ENCODE peak calls at places on chromosome 9, in nine cellular contexts. One of them, this sample, is unnamed.

GRCh38 chr9:68794898-68795297 is 89.9 kb downstream of the PIP5K1B start:
- DNase-seq in HepG2: no peak
- DNase-seq in K562: no peak
- DNase-seq in A549: no peak
- DNase-seq in WTC11: no peak
- DNase-seq in H1: no peak
- DNase-seq in endothelial cell of umbilical vein: no peak
- DNase-seq in HCT116: no peak
- DNase-seq in SK-N-SH: no peak
- DNase-seq in this sample: no peak

GRCh38 chr9:18499987-18500386 is 26.0 kb downstream of the ADAMTSL1 start:
- DNase-seq in K562: no peak
- DNase-seq in HepG2: no peak
- DNase-seq in H1: no peak
- DNase-seq in endothelial cell of umbilical vein: no peak
- DNase-seq in HCT116: no peak
- DNase-seq in A549: no peak
- DNase-seq in WTC11: no peak
- DNase-seq in SK-N-SH: no peak
- DNase-seq in this sample: no peak

GRCh38 chr9:72041775-72042194 is 18.6 kb downstream of the C9orf57 start:
- DNase-seq in HCT116: no peak
- DNase-seq in endothelial cell of umbilical vein: no peak
- DNase-seq in WTC11: no peak
- DNase-seq in SK-N-SH: no peak
- DNase-seq in A549: no peak
- DNase-seq in HepG2: no peak
- DNase-seq in H1: no peak
- DNase-seq in K562: no peak
- DNase-seq in this sample: peak; percentile 1

GRCh38 chr9:92713528-92713927 is 43.6 kb upstream of the IPPK start:
- DNase-seq in WTC11: no peak
- DNase-seq in HCT116: no peak
- DNase-seq in K562: no peak
- DNase-seq in HepG2: no peak
- DNase-seq in endothelial cell of umbilical vein: no peak
- DNase-seq in H1: no peak
- DNase-seq in A549: no peak
- DNase-seq in SK-N-SH: no peak
- DNase-seq in this sample: no peak

GRCh38 chr9:38228331-38229122 is 159.5 kb upstream of the SHB start:
- DNase-seq in K562: no peak
- DNase-seq in HepG2: no peak
- DNase-seq in H1: no peak
- DNase-seq in SK-N-SH: peak; percentile 63
- DNase-seq in A549: no peak
- DNase-seq in endothelial cell of umbilical vein: no peak
- DNase-seq in HCT116: no peak
- DNase-seq in WTC11: no peak
- DNase-seq in this sample: no peak

GRCh38 chr9:128829477-128830251 is at the start of gene SPOUT1:
- DNase-seq in SK-N-SH: peak; percentile 98
- DNase-seq in A549: peak; percentile 91
- DNase-seq in WTC11: peak; percentile 96
- DNase-seq in H1: peak; percentile 96
- DNase-seq in HepG2: peak; percentile 84
- DNase-seq in K562: peak; percentile 98
- DNase-seq in HCT116: peak; percentile 81
- DNase-seq in endothelial cell of umbilical vein: peak; percentile 92
- DNase-seq in this sample: peak; percentile 77

GRCh38 chr9:33244150-33244784 is 4.3 kb downstream of the SPINK4 start:
- DNase-seq in K562: no peak
- DNase-seq in H1: no peak
- DNase-seq in SK-N-SH: no peak
- DNase-seq in A549: no peak
- DNase-seq in HepG2: peak; percentile 34
- DNase-seq in HCT116: no peak
- DNase-seq in endothelial cell of umbilical vein: no peak
- DNase-seq in WTC11: no peak
- DNase-seq in this sample: no peak

GRCh38 chr9:79165006-79165405 is 406.8 kb upstream of the TLE4 start:
- DNase-seq in HCT116: no peak
- DNase-seq in endothelial cell of umbilical vein: no peak
- DNase-seq in SK-N-SH: no peak
- DNase-seq in HepG2: no peak
- DNase-seq in A549: no peak
- DNase-seq in K562: no peak
- DNase-seq in WTC11: no peak
- DNase-seq in H1: no peak
- DNase-seq in this sample: no peak

GRCh38 chr9:120348951-120349429 is 231.0 kb downstream of the CDK5RAP2 start:
- DNase-seq in H1: peak; percentile 70
- DNase-seq in endothelial cell of umbilical vein: peak; percentile 39
- DNase-seq in SK-N-SH: peak; percentile 85
- DNase-seq in HCT116: peak; percentile 31
- DNase-seq in K562: peak; percentile 72
- DNase-seq in A549: peak; percentile 62
- DNase-seq in HepG2: peak; percentile 44
- DNase-seq in WTC11: peak; percentile 73
- DNase-seq in this sample: no peak

GRCh38 chr9:77946969-77947368 is 84.6 kb downstream of the GNAQ start:
- DNase-seq in HepG2: no peak
- DNase-seq in endothelial cell of umbilical vein: no peak
- DNase-seq in HCT116: no peak
- DNase-seq in SK-N-SH: no peak
- DNase-seq in K562: no peak
- DNase-seq in WTC11: no peak
- DNase-seq in A549: no peak
- DNase-seq in H1: no peak
- DNase-seq in this sample: no peak

GRCh38 chr9:121889990-121890563 is 203.0 kb downstream of the TTLL11 start:
- DNase-seq in HCT116: no peak
- DNase-seq in A549: no peak
- DNase-seq in WTC11: no peak
- DNase-seq in SK-N-SH: no peak
- DNase-seq in endothelial cell of umbilical vein: no peak
- DNase-seq in HepG2: no peak
- DNase-seq in H1: no peak
- DNase-seq in K562: no peak
- DNase-seq in this sample: no peak

GRCh38 chr9:114039484-114039883 is 38.6 kb downstream of the AMBP start:
- DNase-seq in A549: no peak
- DNase-seq in SK-N-SH: no peak
- DNase-seq in endothelial cell of umbilical vein: no peak
- DNase-seq in H1: peak; percentile 19
- DNase-seq in K562: no peak
- DNase-seq in HepG2: no peak
- DNase-seq in HCT116: no peak
- DNase-seq in WTC11: no peak
- DNase-seq in this sample: no peak

GRCh38 chr9:99239341-99240055 is 17.4 kb downstream of the SEC61B start:
- DNase-seq in HCT116: no peak
- DNase-seq in SK-N-SH: no peak
- DNase-seq in K562: no peak
- DNase-seq in WTC11: no peak
- DNase-seq in HepG2: no peak
- DNase-seq in endothelial cell of umbilical vein: no peak
- DNase-seq in H1: no peak
- DNase-seq in A549: no peak
- DNase-seq in this sample: no peak

GRCh38 chr9:26245072-26245471 is 566.8 kb upstream of the TUSC1 start:
- DNase-seq in K562: no peak
- DNase-seq in H1: no peak
- DNase-seq in SK-N-SH: no peak
- DNase-seq in WTC11: no peak
- DNase-seq in HCT116: no peak
- DNase-seq in endothelial cell of umbilical vein: peak; percentile 8
- DNase-seq in HepG2: no peak
- DNase-seq in A549: no peak
- DNase-seq in this sample: no peak

GRCh38 chr9:10108815-10109214 is 504.0 kb downstream of the PTPRD start:
- DNase-seq in HepG2: no peak
- DNase-seq in SK-N-SH: no peak
- DNase-seq in A549: no peak
- DNase-seq in HCT116: no peak
- DNase-seq in K562: no peak
- DNase-seq in H1: no peak
- DNase-seq in WTC11: no peak
- DNase-seq in endothelial cell of umbilical vein: no peak
- DNase-seq in this sample: no peak

GRCh38 chr9:131500939-131501541 is 1.7 kb upstream of the POMT1 start:
- DNase-seq in H1: no peak
- DNase-seq in A549: no peak
- DNase-seq in WTC11: no peak
- DNase-seq in HepG2: no peak
- DNase-seq in endothelial cell of umbilical vein: peak; percentile 8
- DNase-seq in SK-N-SH: no peak
- DNase-seq in K562: no peak
- DNase-seq in HCT116: no peak
- DNase-seq in this sample: no peak
- TF ChIP-seq MAX in H1: no peak
- TF ChIP-seq MAX in A549: no peak
- TF ChIP-seq MAX in WTC11: no peak
- TF ChIP-seq MAX in HepG2: no peak
- TF ChIP-seq MAX in endothelial cell of umbilical vein: no peak
- TF ChIP-seq MAX in SK-N-SH: no peak
- TF ChIP-seq MAX in K562: no peak
- TF ChIP-seq MAX in HCT116: no peak
- TF ChIP-seq MAX in this sample: no peak

GRCh38 chr9:105663914-105664313 is 1.7 kb downstream of the TAL2 start:
- DNase-seq in A549: no peak
- DNase-seq in SK-N-SH: no peak
- DNase-seq in endothelial cell of umbilical vein: no peak
- DNase-seq in K562: no peak
- DNase-seq in HCT116: no peak
- DNase-seq in H1: no peak
- DNase-seq in WTC11: no peak
- DNase-seq in HepG2: no peak
- DNase-seq in this sample: no peak

GRCh38 chr9:105667867-105668266 is 5.6 kb downstream of the TAL2 start:
- DNase-seq in K562: no peak
- DNase-seq in A549: no peak
- DNase-seq in HepG2: no peak
- DNase-seq in H1: no peak
- DNase-seq in SK-N-SH: no peak
- DNase-seq in HCT116: no peak
- DNase-seq in endothelial cell of umbilical vein: no peak
- DNase-seq in WTC11: no peak
- DNase-seq in this sample: no peak

GRCh38 chr9:105661011-105661410 is 1.2 kb upstream of the TAL2 start:
- DNase-seq in HCT116: no peak
- DNase-seq in SK-N-SH: no peak
- DNase-seq in K562: no peak
- DNase-seq in A549: no peak
- DNase-seq in WTC11: no peak
- DNase-seq in H1: no peak
- DNase-seq in HepG2: no peak
- DNase-seq in endothelial cell of umbilical vein: no peak
- DNase-seq in this sample: no peak

GRCh38 chr9:105658351-105658750 is 3.9 kb upstream of the TAL2 start:
- DNase-seq in SK-N-SH: no peak
- DNase-seq in A549: no peak
- DNase-seq in H1: no peak
- DNase-seq in endothelial cell of umbilical vein: no peak
- DNase-seq in HepG2: no peak
- DNase-seq in HCT116: no peak
- DNase-seq in WTC11: no peak
- DNase-seq in K562: no peak
- DNase-seq in this sample: no peak

GRCh38 chr9:105662184-105663104 is at the start of gene TAL2:
- DNase-seq in HepG2: no peak
- DNase-seq in A549: no peak
- DNase-seq in K562: no peak
- DNase-seq in H1: no peak
- DNase-seq in WTC11: no peak
- DNase-seq in SK-N-SH: no peak
- DNase-seq in HCT116: no peak
- DNase-seq in endothelial cell of umbilical vein: no peak
- DNase-seq in this sample: peak; percentile 37
- TF ChIP-seq MAX in HepG2: no peak
- TF ChIP-seq MAX in A549: no peak
- TF ChIP-seq MAX in K562: no peak
- TF ChIP-seq MAX in H1: no peak
- TF ChIP-seq MAX in WTC11: no peak
- TF ChIP-seq MAX in SK-N-SH: no peak
- TF ChIP-seq MAX in HCT116: no peak
- TF ChIP-seq MAX in endothelial cell of umbilical vein: no peak
- TF ChIP-seq MAX in this sample: no peak

GRCh38 chr9:96071245-96072124 is 196.0 kb downstream of the ERCC6L2 start:
- DNase-seq in K562: peak; percentile 40
- DNase-seq in endothelial cell of umbilical vein: peak; percentile 20
- DNase-seq in SK-N-SH: peak; percentile 63
- DNase-seq in WTC11: peak; percentile 54
- DNase-seq in HepG2: peak; percentile 16
- DNase-seq in HCT116: peak; percentile 16
- DNase-seq in H1: peak; percentile 60
- DNase-seq in A549: peak; percentile 58
- DNase-seq in this sample: no peak
- TF ChIP-seq MAX in K562: no peak
- TF ChIP-seq MAX in endothelial cell of umbilical vein: no peak
- TF ChIP-seq MAX in SK-N-SH: no peak
- TF ChIP-seq MAX in WTC11: no peak
- TF ChIP-seq MAX in HepG2: no peak
- TF ChIP-seq MAX in HCT116: no peak
- TF ChIP-seq MAX in H1: no peak
- TF ChIP-seq MAX in A549: no peak
- TF ChIP-seq MAX in this sample: no peak

GRCh38 chr9:91160599-91161464 is 200.9 kb downstream of the AUH start:
- DNase-seq in HepG2: no peak
- DNase-seq in HCT116: no peak
- DNase-seq in K562: no peak
- DNase-seq in A549: no peak
- DNase-seq in WTC11: no peak
- DNase-seq in endothelial cell of umbilical vein: no peak
- DNase-seq in H1: no peak
- DNase-seq in SK-N-SH: no peak
- DNase-seq in this sample: no peak

GRCh38 chr9:91161465-91162275 is 200.0 kb downstream of the AUH start:
- DNase-seq in SK-N-SH: no peak
- DNase-seq in WTC11: no peak
- DNase-seq in HepG2: no peak
- DNase-seq in K562: no peak
- DNase-seq in HCT116: no peak
- DNase-seq in H1: no peak
- DNase-seq in A549: no peak
- DNase-seq in endothelial cell of umbilical vein: no peak
- DNase-seq in this sample: no peak

GRCh38 chr9:91163441-91163772 is 198.3 kb downstream of the AUH start:
- DNase-seq in HepG2: no peak
- DNase-seq in A549: no peak
- DNase-seq in H1: no peak
- DNase-seq in SK-N-SH: no peak
- DNase-seq in K562: no peak
- DNase-seq in endothelial cell of umbilical vein: no peak
- DNase-seq in WTC11: no peak
- DNase-seq in HCT116: no peak
- DNase-seq in this sample: no peak

GRCh38 chr9:91162784-91163440 is 198.8 kb downstream of the AUH start:
- DNase-seq in K562: peak; percentile 46
- DNase-seq in endothelial cell of umbilical vein: no peak
- DNase-seq in HCT116: no peak
- DNase-seq in H1: no peak
- DNase-seq in A549: no peak
- DNase-seq in HepG2: no peak
- DNase-seq in WTC11: no peak
- DNase-seq in SK-N-SH: no peak
- DNase-seq in this sample: peak; percentile 21

GRCh38 chr9:91162311-91162710 is 199.4 kb downstream of the AUH start:
- DNase-seq in HepG2: no peak
- DNase-seq in A549: no peak
- DNase-seq in endothelial cell of umbilical vein: no peak
- DNase-seq in SK-N-SH: no peak
- DNase-seq in HCT116: no peak
- DNase-seq in K562: peak; percentile 19
- DNase-seq in WTC11: no peak
- DNase-seq in H1: no peak
- DNase-seq in this sample: no peak
- TF ChIP-seq MAX in HepG2: no peak
- TF ChIP-seq MAX in A549: no peak
- TF ChIP-seq MAX in endothelial cell of umbilical vein: no peak
- TF ChIP-seq MAX in SK-N-SH: no peak
- TF ChIP-seq MAX in HCT116: peak; percentile 4
- TF ChIP-seq MAX in K562: no peak
- TF ChIP-seq MAX in WTC11: no peak
- TF ChIP-seq MAX in H1: no peak
- TF ChIP-seq MAX in this sample: no peak